ENCODE peak calls at places on chromosomes 7 and 10, in ten cellular contexts. One of them, this sample, is unnamed.

GRCh38 chr7:116702046-116702445 is 30.1 kb downstream of the MET start:
- DNase-seq in transverse colon: no peak
- DNase-seq in NCI-H1417 treated with DMSO at 0.1 percent for 48 hours: no peak
- DNase-seq in bronchial epithelial cell: peak
- DNase-seq in cardiac muscle cell: no peak
- DNase-seq in neural progenitor cell: no peak
- DNase-seq in lung: no peak
- DNase-seq in neural crest cell: no peak
- DNase-seq in HS-5: no peak
- DNase-seq in HL-60: no peak
- DNase-seq in this sample: no peak

GRCh38 chr10:132551093-132551807 is 13.7 kb downstream of the INPP5A start:
- DNase-seq in HS-5: no peak
- DNase-seq in lung: no peak
- DNase-seq in HL-60: peak
- DNase-seq in NCI-H1417 treated with DMSO at 0.1 percent for 48 hours: no peak
- DNase-seq in cardiac muscle cell: no peak
- DNase-seq in bronchial epithelial cell: no peak
- DNase-seq in neural crest cell: no peak
- DNase-seq in transverse colon: no peak
- DNase-seq in neural progenitor cell: no peak
- DNase-seq in this sample: no peak

GRCh38 chr7:106865130-106866115 is at the start of gene PIK3CG:
- DNase-seq in neural progenitor cell: no peak
- DNase-seq in NCI-H1417 treated with DMSO at 0.1 percent for 48 hours: no peak
- DNase-seq in bronchial epithelial cell: no peak
- DNase-seq in transverse colon: no peak
- DNase-seq in cardiac muscle cell: no peak
- DNase-seq in HL-60: peak
- DNase-seq in HS-5: no peak
- DNase-seq in lung: no peak
- DNase-seq in neural crest cell: no peak
- DNase-seq in this sample: no peak

GRCh38 chr10:95755511-95756004 is 405 bp upstream of the ENTPD1 start:
- DNase-seq in HS-5: no peak
- DNase-seq in lung: peak
- DNase-seq in neural progenitor cell: peak
- DNase-seq in HL-60: peak
- DNase-seq in transverse colon: peak
- DNase-seq in neural crest cell: no peak
- DNase-seq in bronchial epithelial cell: no peak
- DNase-seq in cardiac muscle cell: peak
- DNase-seq in NCI-H1417 treated with DMSO at 0.1 percent for 48 hours: no peak
- DNase-seq in this sample: peak

GRCh38 chr10:111990734-111991133 is 192.8 kb downstream of the GPAM start:
- DNase-seq in transverse colon: no peak
- DNase-seq in HS-5: no peak
- DNase-seq in neural progenitor cell: peak
- DNase-seq in bronchial epithelial cell: no peak
- DNase-seq in lung: no peak
- DNase-seq in HL-60: no peak
- DNase-seq in neural crest cell: no peak
- DNase-seq in NCI-H1417 treated with DMSO at 0.1 percent for 48 hours: no peak
- DNase-seq in cardiac muscle cell: no peak
- DNase-seq in this sample: no peak

GRCh38 chr7:36048141-36048901 is 104.7 kb upstream of the EEPD1 start:
- DNase-seq in NCI-H1417 treated with DMSO at 0.1 percent for 48 hours: no peak
- DNase-seq in HL-60: no peak
- DNase-seq in cardiac muscle cell: no peak
- DNase-seq in neural crest cell: no peak
- DNase-seq in bronchial epithelial cell: peak
- DNase-seq in neural progenitor cell: no peak
- DNase-seq in HS-5: peak
- DNase-seq in lung: no peak
- DNase-seq in transverse colon: no peak
- DNase-seq in this sample: no peak

GRCh38 chr10:62084434-62084833 is 182.9 kb downstream of the ARID5B start:
- DNase-seq in lung: no peak
- DNase-seq in HS-5: no peak
- DNase-seq in transverse colon: no peak
- DNase-seq in bronchial epithelial cell: peak
- DNase-seq in neural progenitor cell: no peak
- DNase-seq in HL-60: no peak
- DNase-seq in NCI-H1417 treated with DMSO at 0.1 percent for 48 hours: no peak
- DNase-seq in neural crest cell: no peak
- DNase-seq in cardiac muscle cell: no peak
- DNase-seq in this sample: no peak

GRCh38 chr10:124403548-124403947 is 15.2 kb downstream of the OAT start:
- DNase-seq in neural crest cell: no peak
- DNase-seq in bronchial epithelial cell: peak
- DNase-seq in cardiac muscle cell: peak
- DNase-seq in transverse colon: no peak
- DNase-seq in lung: no peak
- DNase-seq in HL-60: peak
- DNase-seq in NCI-H1417 treated with DMSO at 0.1 percent for 48 hours: no peak
- DNase-seq in neural progenitor cell: peak
- DNase-seq in HS-5: peak
- DNase-seq in this sample: no peak

GRCh38 chr7:102431617-102432298 is 1.6 kb upstream of the ORAI2 start:
- DNase-seq in HS-5: no peak
- DNase-seq in NCI-H1417 treated with DMSO at 0.1 percent for 48 hours: no peak
- DNase-seq in neural progenitor cell: no peak
- DNase-seq in cardiac muscle cell: peak
- DNase-seq in transverse colon: peak
- DNase-seq in lung: no peak
- DNase-seq in bronchial epithelial cell: peak
- DNase-seq in HL-60: peak
- DNase-seq in neural crest cell: no peak
- DNase-seq in this sample: peak

GRCh38 chr10:125011926-125012705 is 70.2 kb downstream of the ZRANB1 start:
- DNase-seq in bronchial epithelial cell: no peak
- DNase-seq in HL-60: no peak
- DNase-seq in neural crest cell: no peak
- DNase-seq in transverse colon: no peak
- DNase-seq in cardiac muscle cell: no peak
- DNase-seq in lung: no peak
- DNase-seq in neural progenitor cell: no peak
- DNase-seq in HS-5: no peak
- DNase-seq in NCI-H1417 treated with DMSO at 0.1 percent for 48 hours: no peak
- DNase-seq in this sample: no peak

GRCh38 chr7:81956520-81956919 is 186.7 kb upstream of the HGF start:
- DNase-seq in transverse colon: no peak
- DNase-seq in neural progenitor cell: peak
- DNase-seq in bronchial epithelial cell: peak
- DNase-seq in cardiac muscle cell: peak
- DNase-seq in HS-5: no peak
- DNase-seq in HL-60: peak
- DNase-seq in neural crest cell: no peak
- DNase-seq in NCI-H1417 treated with DMSO at 0.1 percent for 48 hours: peak
- DNase-seq in lung: no peak
- DNase-seq in this sample: no peak

GRCh38 chr7:45258533-45259226 is 101.1 kb downstream of the RAMP3 start:
- DNase-seq in neural progenitor cell: no peak
- DNase-seq in transverse colon: no peak
- DNase-seq in lung: peak
- DNase-seq in HS-5: no peak
- DNase-seq in cardiac muscle cell: no peak
- DNase-seq in HL-60: no peak
- DNase-seq in bronchial epithelial cell: no peak
- DNase-seq in NCI-H1417 treated with DMSO at 0.1 percent for 48 hours: no peak
- DNase-seq in neural crest cell: no peak
- DNase-seq in this sample: no peak

GRCh38 chr10:94299417-94299816 is 63.3 kb downstream of the NOC3L start:
- DNase-seq in neural progenitor cell: no peak
- DNase-seq in transverse colon: no peak
- DNase-seq in bronchial epithelial cell: no peak
- DNase-seq in HL-60: peak
- DNase-seq in cardiac muscle cell: no peak
- DNase-seq in NCI-H1417 treated with DMSO at 0.1 percent for 48 hours: no peak
- DNase-seq in HS-5: peak
- DNase-seq in lung: no peak
- DNase-seq in neural crest cell: no peak
- DNase-seq in this sample: no peak

GRCh38 chr7:68700414-68700813 is 897.9 kb upstream of the AUTS2 start:
- DNase-seq in bronchial epithelial cell: no peak
- DNase-seq in transverse colon: no peak
- DNase-seq in NCI-H1417 treated with DMSO at 0.1 percent for 48 hours: no peak
- DNase-seq in lung: no peak
- DNase-seq in HS-5: no peak
- DNase-seq in HL-60: no peak
- DNase-seq in neural crest cell: no peak
- DNase-seq in cardiac muscle cell: no peak
- DNase-seq in neural progenitor cell: no peak
- DNase-seq in this sample: no peak

GRCh38 chr7:114952296-114952695 is 30.4 kb downstream of the MDFIC start:
- DNase-seq in NCI-H1417 treated with DMSO at 0.1 percent for 48 hours: no peak
- DNase-seq in bronchial epithelial cell: no peak
- DNase-seq in HL-60: no peak
- DNase-seq in lung: no peak
- DNase-seq in transverse colon: no peak
- DNase-seq in cardiac muscle cell: no peak
- DNase-seq in neural crest cell: no peak
- DNase-seq in neural progenitor cell: no peak
- DNase-seq in HS-5: no peak
- DNase-seq in this sample: no peak

GRCh38 chr10:95389176-95389575 is 98.4 kb upstream of the PDLIM1 start:
- DNase-seq in neural crest cell: no peak
- DNase-seq in transverse colon: no peak
- DNase-seq in lung: no peak
- DNase-seq in NCI-H1417 treated with DMSO at 0.1 percent for 48 hours: no peak
- DNase-seq in HL-60: no peak
- DNase-seq in bronchial epithelial cell: no peak
- DNase-seq in neural progenitor cell: no peak
- DNase-seq in cardiac muscle cell: no peak
- DNase-seq in HS-5: no peak
- DNase-seq in this sample: no peak